ENCODE peak calls at places on chromosomes 3 and 15, in five cellular contexts. K, O, L, C and U are unnamed samples.

GRCh38 chr15:37100109-37100873 is at the start of gene MEIS2:
- DNase-seq in C (peak), K (peak), L (peak), O (peak), U (peak)

GRCh38 chr3:46865034-46865507 is 1.8 kb upstream of the MYL3 start:
- DNase-seq in C (no peak), O (no peak), L (peak), K (peak), U (peak)

GRCh38 chr3:58206406-58207011 is 4.3 kb downstream of the DNASE1L3 start:
- DNase-seq in L (peak), C (no peak), O (peak), K (peak), U (no peak)

GRCh38 chr3:43214616-43215015 is 71.7 kb upstream of the SNRK start:
- DNase-seq in O (no peak), C (no peak), L (peak), K (peak), U (no peak)

GRCh38 chr3:161415506-161416231 is 44.4 kb upstream of the SPTSSB start:
- DNase-seq in L (peak), K (peak), O (peak), C (no peak), U (no peak)

GRCh38 chr3:8458711-8459110 is 42.9 kb upstream of the LMCD1 start:
- DNase-seq in L (peak), K (peak), O (peak), C (no peak), U (no peak)

GRCh38 chr3:129424185-129424841 is 4.1 kb downstream of the EFCAB12 start:
- DNase-seq in O (no peak), K (no peak), L (no peak), C (no peak), U (peak)

GRCh38 chr15:93044301-93045190 is 44.5 kb downstream of the RGMA start:
- DNase-seq in O (no peak), L (no peak), C (no peak), K (no peak), U (no peak)

GRCh38 chr3:4821975-4822374 is 157.3 kb upstream of the BHLHE40 start:
- DNase-seq in K (no peak), L (no peak), C (no peak), O (no peak), U (peak)

GRCh38 chr3:116337229-116337628 is 108.1 kb downstream of the LSAMP start:
- DNase-seq in K (peak), O (no peak), C (no peak), L (no peak), U (no peak)

GRCh38 chr15:66963710-66964109 is 101.7 kb upstream of the SMAD3 start:
- DNase-seq in K (peak), O (no peak), C (no peak), L (no peak), U (no peak)

GRCh38 chr3:126508539-126508938 is 9.0 kb downstream of the UROC1 start:
- DNase-seq in O (no peak), K (no peak), C (no peak), L (peak), U (no peak)

GRCh38 chr15:32649336-32649735 is 7.8 kb downstream of the SCG5 start:
- DNase-seq in C (no peak), O (no peak), K (peak), L (peak), U (no peak)

GRCh38 chr3:102346897-102347296 is 87.9 kb upstream of the ZPLD1 start:
- DNase-seq in L (no peak), O (no peak), K (no peak), C (no peak), U (no peak)

GRCh38 chr3:185729335-185729715 is 95.5 kb downstream of the IGF2BP2 start:
- DNase-seq in K (peak), L (peak), C (no peak), O (peak), U (no peak)

GRCh38 chr3:111338059-111338698 is 203.8 kb upstream of the CD96 start:
- DNase-seq in L (peak), O (peak), K (peak), C (no peak), U (peak)

GRCh38 chr3:162729686-162730085 is 1233.1 kb downstream of the OTOL1 start:
- DNase-seq in C (no peak), K (peak), L (no peak), O (no peak), U (no peak)

GRCh38 chr15:80507131-80507530 is 102.9 kb downstream of the ARNT2 start:
- DNase-seq in O (no peak), C (no peak), K (no peak), L (peak), U (no peak)